ENCODE peak calls at places on chromosome 21, in ten cellular contexts. R is CD4-positive, CD25-positive, alpha-beta regulatory T cell; G is mesendoderm; Q is NB4; S is fibroblast of lung; X is mammary epithelial cell; P is body of pancreas; K is fibroblast of mammary gland; I is lung; J is prostate gland. C is an unnamed sample.
A peak's percentile ranks its signal among the peaks of the same experiment; 100 is the strongest.

GRCh38 chr21:30329203-30329868 is 8.2 kb downstream of the KRTAP27-1 start:
- DNase-seq in K (no peak), J (no peak), X (peak; percentile 83), R (no peak), I (no peak), S (no peak), Q (no peak), G (no peak), P (no peak), C (no peak)

GRCh38 chr21:40386301-40386911 is 460.6 kb downstream of the DSCAM start:
- DNase-seq in K (no peak), R (no peak), X (peak; percentile 41), Q (peak; percentile 43), G (peak; percentile 42), J (peak; percentile 56), I (peak; percentile 34), P (peak; percentile 66), S (no peak), C (no peak)

GRCh38 chr21:25186278-25186677 is 421.0 kb downstream of the MRPL39 start:
- DNase-seq in J (no peak), Q (no peak), R (no peak), G (no peak), K (no peak), I (no peak), X (no peak), S (peak; percentile 47), P (no peak), C (no peak)

GRCh38 chr21:43924421-43925095 is 59.5 kb downstream of the AGPAT3 start:
- DNase-seq in G (no peak), Q (no peak), K (no peak), J (no peak), S (no peak), X (no peak), I (no peak), R (no peak), P (no peak), C (no peak)

GRCh38 chr21:39666681-39667315 is 54.1 kb downstream of the B3GALT5 start:
- DNase-seq in R (no peak), P (no peak), Q (no peak), K (no peak), G (no peak), S (no peak), I (no peak), X (no peak), J (no peak), C (no peak)

GRCh38 chr21:16124397-16125130 is 394.8 kb downstream of the USP25 start:
- DNase-seq in S (peak; percentile 97), J (no peak), K (peak; percentile 95), P (no peak), X (peak; percentile 73), I (no peak), Q (no peak), G (no peak), R (no peak), C (peak; percentile 83)

GRCh38 chr21:41497836-41498235 is 10.1 kb downstream of the TMPRSS2 start:
- DNase-seq in I (no peak), X (no peak), K (no peak), G (no peak), Q (no peak), P (no peak), J (no peak), R (no peak), S (no peak), C (no peak)

GRCh38 chr21:40685121-40685630 is 161.8 kb downstream of the DSCAM start:
- DNase-seq in R (no peak), J (no peak), G (peak; percentile 13), X (no peak), I (no peak), Q (no peak), S (no peak), K (no peak), P (no peak), C (no peak)

GRCh38 chr21:30710499-30710898 is 8.1 kb downstream of the KRTAP21-3 start:
- DNase-seq in Q (no peak), X (peak; percentile 98), P (no peak), R (no peak), G (no peak), I (no peak), K (no peak), S (no peak), J (no peak), C (no peak)

GRCh38 chr21:41877901-41878830 is 978 bp downstream of the PRDM15 start:
- DNase-seq in Q (peak; percentile 60), G (peak; percentile 33), X (peak; percentile 26), I (no peak), S (peak; percentile 76), K (peak; percentile 79), J (no peak), P (peak; percentile 52), R (peak; percentile 24), C (no peak)

GRCh38 chr21:40752125-40752524 is 94.8 kb downstream of the DSCAM start:
- DNase-seq in X (no peak), P (no peak), G (peak; percentile 66), R (no peak), K (no peak), Q (no peak), S (no peak), J (no peak), I (no peak), C (no peak)

GRCh38 chr21:38660333-38661295 is 145.1 kb upstream of the ETS2 start:
- DNase-seq in G (peak; percentile 38), R (no peak), I (no peak), X (no peak), P (no peak), J (no peak), K (no peak), Q (peak; percentile 39), S (no peak), C (no peak)

GRCh38 chr21:38664315-38664714 is 141.4 kb upstream of the ETS2 start:
- DNase-seq in Q (no peak), X (no peak), P (no peak), S (no peak), G (peak; percentile 7), R (no peak), K (no peak), J (no peak), I (no peak), C (no peak)

GRCh38 chr21:38661296-38662223 is 144.2 kb upstream of the ETS2 start:
- DNase-seq in Q (peak; percentile 66), S (peak; percentile 80), P (no peak), R (no peak), X (no peak), J (peak; percentile 10), I (no peak), G (peak; percentile 47), K (peak; percentile 28), C (peak; percentile 24)

GRCh38 chr21:38663282-38663681 is 142.4 kb upstream of the ETS2 start:
- DNase-seq in S (no peak), R (no peak), P (no peak), J (no peak), K (no peak), I (no peak), X (no peak), Q (no peak), G (no peak), C (no peak)

DNA sequence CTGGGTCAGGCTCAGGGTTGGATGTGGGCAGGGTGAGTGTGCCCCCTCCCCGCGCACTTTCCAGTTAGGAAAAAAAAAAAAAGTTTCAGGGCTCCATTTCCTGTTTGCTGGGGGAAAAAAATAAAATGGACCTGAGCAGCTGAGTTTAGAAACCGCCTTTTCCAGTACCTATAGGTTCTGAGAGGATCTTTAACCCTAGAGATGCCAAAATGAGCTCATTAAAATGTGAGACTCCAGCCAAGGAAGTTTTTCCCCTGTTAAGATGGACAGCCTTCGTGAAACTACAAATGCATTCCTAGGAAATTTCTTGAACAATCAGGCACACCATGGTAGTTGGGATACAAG is 143.5 kb upstream of the ETS2 start:
- DNase-seq in G (peak; percentile 5), P (no peak), X (no peak), K (no peak), Q (no peak), S (no peak), I (no peak), R (no peak), J (no peak), C (no peak)
- H3K4me3 ChIP-seq in G (no peak overlapping the region), P (no peak overlapping the region), X (no peak overlapping the region), K (no peak overlapping the region), Q (no peak overlapping the region), S (no peak overlapping the region), I (no peak overlapping the region), R (no peak overlapping the region), J (no peak overlapping the region), C (no peak overlapping the region)

DNA sequence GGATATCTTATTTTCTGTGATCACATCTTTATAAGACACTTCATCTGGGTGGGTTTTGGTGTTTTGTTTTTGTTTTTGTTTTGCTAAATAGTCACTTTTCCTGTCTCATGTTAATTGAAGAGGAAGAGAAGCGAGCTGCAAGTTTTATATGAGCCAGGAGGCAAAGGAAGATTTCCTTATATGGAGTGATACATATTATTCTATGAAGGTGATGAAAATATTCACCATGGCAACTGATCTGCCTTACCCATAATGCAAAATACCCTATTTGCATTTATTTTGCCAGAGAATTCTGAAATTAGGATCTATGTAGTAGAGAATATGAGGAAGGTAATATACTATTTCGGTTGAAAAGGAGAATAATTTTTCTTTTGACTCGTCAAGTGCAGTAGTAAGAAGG is 13.9 kb downstream of the CXADR start:
- DNase-seq in S (no peak), I (no peak), J (no peak), P (no peak), K (no peak), G (no peak), Q (no peak), R (no peak), X (no peak), C (no peak)
- H3K4me3 ChIP-seq in S (no peak overlapping the region), I (no peak overlapping the region), J (no peak overlapping the region), P (no peak overlapping the region), K (no peak overlapping the region), G (no peak overlapping the region), Q (no peak overlapping the region), R (no peak overlapping the region), X (no peak overlapping the region), C (no peak overlapping the region)

DNA sequence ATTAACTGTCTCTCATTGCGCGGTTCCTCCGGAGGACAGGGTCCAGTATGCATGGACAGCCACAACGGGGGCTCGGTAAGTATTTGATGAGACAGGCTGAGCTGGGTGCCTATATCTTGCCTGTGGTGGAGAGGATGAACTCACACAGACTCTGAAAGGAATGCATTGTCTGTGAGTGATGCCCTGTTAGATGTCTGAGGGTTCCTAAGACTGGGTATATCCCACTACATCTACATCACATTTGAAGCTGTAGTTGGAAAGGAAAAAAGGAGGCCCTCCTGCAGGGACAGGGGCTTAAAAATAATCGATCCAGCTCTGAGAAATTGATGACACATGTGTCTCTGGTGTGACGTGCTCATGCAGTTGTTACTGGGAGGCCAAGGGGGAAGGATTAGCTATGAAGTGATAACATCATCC is 1.9 kb downstream of the ADARB1 start:
- DNase-seq in K (no peak), R (no peak), X (peak; percentile 47), S (no peak), J (no peak), I (no peak), G (peak; percentile 32), Q (peak; percentile 29), P (no peak), C (no peak)
- H3K4me3 ChIP-seq in K (no peak overlapping the region), R (peak overlapping the region; percentile 82), X (peak overlapping the region; percentile 96), S (peak overlapping the region; percentile 69), J (no peak overlapping the region), I (peak overlapping the region; percentile 10), G (no peak overlapping the region), Q (no peak overlapping the region), P (no peak overlapping the region), C (peak overlapping the region; percentile 79)

DNA sequence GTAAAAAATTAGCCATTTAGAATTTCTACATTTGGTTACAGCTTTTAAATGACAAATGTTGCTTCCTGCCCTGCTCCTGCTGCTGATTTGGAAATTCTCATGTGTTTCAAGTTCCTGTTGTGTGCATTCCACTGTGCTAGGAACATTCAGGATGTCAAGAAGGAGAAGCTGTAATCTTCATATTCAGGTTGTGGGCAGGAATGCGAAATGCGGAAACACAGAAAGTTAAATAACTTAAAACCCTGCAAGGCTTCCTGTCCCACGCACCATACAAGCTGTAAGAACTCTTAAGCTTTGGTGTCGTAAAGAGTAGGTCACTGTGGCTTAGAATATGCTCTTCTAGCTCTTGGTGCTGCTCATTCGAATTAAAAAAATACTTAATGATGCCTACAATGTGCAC is 52.6 kb downstream of the S100B start:
- DNase-seq in K (no peak), I (peak; percentile 30), J (no peak), S (no peak), G (no peak), P (no peak), R (no peak), Q (peak; percentile 50), X (no peak), C (no peak)
- H3K4me3 ChIP-seq in K (no peak overlapping the region), I (no peak overlapping the region), J (no peak overlapping the region), S (no peak overlapping the region), G (no peak overlapping the region), P (no peak overlapping the region), R (peak overlapping the region; percentile 83), Q (no peak overlapping the region), X (no peak overlapping the region), C (no peak overlapping the region)